ENCODE peak calls at places on chromosomes 12 and 14, in ten cellular contexts. J, D, A, V, Y, Q, H, Z, I and G are unnamed samples.

GRCh38 chr12:92784795-92785562 is 82.2 kb downstream of the PLEKHG7 start:
- DNase-seq in J (peak), D (no peak), A (no peak), V (peak), Y (no peak), Q (peak), H (peak), Z (peak), I (peak), G (no peak)

GRCh38 chr12:4331842-4332241 is 10.8 kb downstream of the TIGAR start:
- DNase-seq in J (no peak), D (no peak), A (no peak), V (no peak), Y (no peak), Q (no peak), H (no peak), Z (no peak), I (no peak), G (no peak)

GRCh38 chr12:120468846-120469449 is 600 bp downstream of the SRSF9 start:
- DNase-seq in J (peak), D (peak), A (no peak), V (peak), Y (peak), Q (peak), H (peak), Z (no peak), I (peak), G (no peak)

GRCh38 chr12:89542912-89543592 is 17.2 kb upstream of the POC1B start:
- DNase-seq in J (peak), D (peak), A (peak), V (peak), Y (peak), Q (peak), H (peak), Z (peak), I (peak), G (no peak)

GRCh38 chr12:24359418-24359817 is 409.9 kb upstream of the SOX5 start:
- DNase-seq in J (no peak), D (no peak), A (no peak), V (peak), Y (no peak), Q (no peak), H (no peak), Z (no peak), I (no peak), G (no peak)

GRCh38 chr12:84969226-84969625 is 56.6 kb upstream of the SLC6A15 start:
- DNase-seq in J (no peak), D (no peak), A (no peak), V (no peak), Y (no peak), Q (no peak), H (no peak), Z (no peak), I (no peak), G (no peak)

GRCh38 chr12:30908389-30909087 is 18.0 kb upstream of the TSPAN11 start:
- DNase-seq in J (no peak), D (no peak), A (no peak), V (peak), Y (no peak), Q (no peak), H (no peak), Z (no peak), I (no peak), G (no peak)

GRCh38 chr14:80946797-80947196 is 5.3 kb upstream of the CEP128 start:
- DNase-seq in J (no peak), D (no peak), A (no peak), V (no peak), Y (no peak), Q (no peak), H (no peak), Z (no peak), I (no peak), G (no peak)

GRCh38 chr12:121813951-121814350 is 10.1 kb downstream of the SETD1B start:
- DNase-seq in J (no peak), D (no peak), A (no peak), V (no peak), Y (no peak), Q (no peak), H (no peak), Z (no peak), I (no peak), G (no peak)

GRCh38 chr12:121811434-121812319 is 7.9 kb downstream of the SETD1B start:
- DNase-seq in J (peak), D (peak), A (no peak), V (peak), Y (peak), Q (peak), H (peak), Z (peak), I (peak), G (peak)

GRCh38 chr12:121810833-121811433 is 7.1 kb downstream of the SETD1B start:
- DNase-seq in J (no peak), D (no peak), A (no peak), V (no peak), Y (no peak), Q (no peak), H (no peak), Z (no peak), I (no peak), G (no peak)

GRCh38 chr12:121812921-121813896 is 9.4 kb downstream of the SETD1B start:
- DNase-seq in J (peak), D (no peak), A (no peak), V (peak), Y (peak), Q (no peak), H (peak), Z (no peak), I (no peak), G (peak)

GRCh38 chr12:121812320-121812871 is 8.6 kb downstream of the SETD1B start:
- DNase-seq in J (peak), D (peak), A (no peak), V (peak), Y (peak), Q (peak), H (peak), Z (peak), I (peak), G (peak)
- TF ChIP-seq CTCF in J (no peak), D (no peak), A (no peak), V (no peak), Y (peak), Q (no peak), H (no peak), Z (no peak), I (no peak), G (peak)

DNA sequence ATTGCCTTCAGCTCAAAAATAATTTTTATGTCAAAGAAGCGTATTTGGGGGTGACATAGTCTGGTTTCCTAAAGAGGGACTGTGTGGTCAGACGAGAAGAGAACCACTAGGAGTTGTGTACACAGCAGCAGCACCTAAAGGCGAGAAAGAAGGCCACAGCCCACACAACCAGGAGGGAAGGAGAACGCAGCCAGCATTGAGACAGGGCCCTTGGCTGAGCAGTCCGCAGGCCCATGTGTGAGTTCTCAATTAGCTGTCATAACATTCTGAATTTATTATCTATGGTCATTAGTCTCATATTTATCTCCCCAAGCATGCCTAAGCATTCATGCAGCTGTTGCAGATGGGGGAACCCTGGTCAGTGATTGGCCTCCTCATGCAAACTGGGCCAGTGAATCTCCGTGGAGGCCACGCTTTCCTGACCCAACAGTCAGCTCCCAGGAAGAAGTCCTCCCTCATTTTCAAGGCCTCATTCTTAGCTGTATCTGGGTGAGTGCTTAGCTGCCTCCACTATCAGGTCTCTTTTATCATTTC is 81.2 kb upstream of the ATF7IP start:
- DNase-seq in J (no peak), D (peak), A (no peak), V (no peak), Y (no peak), Q (peak), H (peak), Z (peak), I (no peak), G (no peak)
- TF ChIP-seq CTCF in J (no peak), D (no peak), A (no peak), V (no peak), Y (no peak), Q (peak), H (peak), Z (no peak), I (no peak), G (no peak)

DNA sequence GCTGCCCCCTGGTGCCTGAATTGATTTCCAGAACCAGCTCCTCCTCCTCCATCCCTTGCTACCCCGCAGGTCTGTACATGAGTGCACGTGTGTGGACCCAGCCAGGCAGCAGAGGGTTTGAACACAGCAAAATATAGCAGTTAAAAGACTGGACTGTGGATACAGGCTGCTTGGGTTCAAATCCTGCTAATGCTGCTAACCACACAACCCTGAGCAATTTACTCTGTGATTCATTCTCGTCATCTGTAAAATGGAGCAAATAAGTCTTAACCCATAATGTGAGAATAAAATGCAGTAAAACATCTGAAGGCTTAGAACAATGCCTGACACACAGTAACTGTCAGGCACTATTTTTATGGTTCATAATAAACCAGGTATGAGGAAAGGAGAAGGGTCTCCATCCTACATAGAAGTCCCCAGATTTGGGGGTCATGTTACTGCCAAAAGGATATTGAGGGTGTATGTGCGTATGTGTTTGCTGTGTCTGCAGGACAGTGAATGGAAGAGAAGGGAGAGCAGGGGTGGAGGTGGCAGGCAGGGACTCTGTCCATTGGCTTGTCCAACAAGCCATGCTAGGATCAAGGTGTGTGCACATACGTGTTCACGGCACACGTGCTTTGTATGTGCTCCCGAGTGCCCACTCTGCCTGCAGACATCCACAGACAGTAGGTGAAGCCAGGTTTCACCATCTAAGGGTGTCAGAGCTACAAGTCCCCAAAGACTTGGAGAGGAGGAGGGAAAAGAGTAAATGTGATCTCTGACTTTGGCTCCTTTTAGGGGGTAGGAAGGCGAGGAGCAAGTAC is 1.5 kb upstream of the STAT6 start:
- DNase-seq in J (no peak), D (no peak), A (no peak), V (no peak), Y (no peak), Q (no peak), H (no peak), Z (no peak), I (peak), G (no peak)
- TF ChIP-seq CTCF in J (peak), D (no peak), A (no peak), V (no peak), Y (peak), Q (peak), H (no peak), Z (peak), I (peak), G (peak)

DNA sequence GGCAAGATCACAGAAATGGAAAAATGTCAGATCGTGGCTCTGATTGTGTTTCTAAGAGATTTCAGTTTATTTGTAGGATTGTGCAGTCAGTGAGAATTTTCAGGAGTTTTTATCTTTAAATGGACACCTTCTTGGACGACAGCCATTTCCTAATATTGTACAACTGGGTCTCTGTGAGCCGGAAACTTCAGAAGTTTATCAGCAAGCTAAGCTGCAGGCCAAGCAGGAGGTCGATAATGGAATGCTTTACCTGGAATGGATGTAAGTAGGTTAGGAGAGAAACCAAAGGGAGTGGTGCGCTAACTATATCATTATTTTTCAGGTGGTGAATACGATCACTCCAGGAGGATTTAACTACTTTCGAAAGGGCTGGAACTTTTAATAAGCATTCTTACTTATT is 26.4 kb downstream of the APAF1 start:
- DNase-seq in J (peak), D (no peak), A (no peak), V (no peak), Y (no peak), Q (no peak), H (no peak), Z (no peak), I (no peak), G (no peak)
- TF ChIP-seq CTCF in J (no peak), D (no peak), A (no peak), V (no peak), Y (no peak), Q (no peak), H (no peak), Z (no peak), I (no peak), G (no peak)